ENCODE peak calls at places on chromosomes 1 and 21, in five cellular contexts. S is fibroblast of villous mesenchyme, F is dorsolateral prefrontal cortex, A is A549, Y is astrocyte of the cerebellum. Q is an unnamed sample.
A peak's percentile ranks its signal among the peaks of the same experiment; 100 is the strongest.

GRCh38 chr1:150567717-150568561 is 11.5 kb downstream of the MCL1 start:
- DNase-seq in F (no peak), Y (peak; percentile 98), S (peak; percentile 99), A (peak; percentile 43), Q (peak; percentile 95)

GRCh38 chr1:162970021-162970420 is 99.1 kb upstream of the RGS4 start:
- DNase-seq in S (no peak), F (no peak), Y (no peak), A (no peak), Q (no peak)

GRCh38 chr1:24321712-24322635 is 2.8 kb downstream of the GRHL3 start:
- DNase-seq in F (peak; percentile 37), A (no peak), S (peak; percentile 80), Y (peak; percentile 92), Q (peak; percentile 29)

GRCh38 chr1:5990913-5991783 is 1.1 kb downstream of the NPHP4 start:
- DNase-seq in Y (no peak), S (peak; percentile 28), F (peak; percentile 24), A (no peak), Q (no peak)

GRCh38 chr1:151898519-151898991 is 10.8 kb downstream of the THEM4 start:
- DNase-seq in F (no peak), Y (no peak), A (no peak), S (peak; percentile 4), Q (no peak)

GRCh38 chr1:2316451-2316940 is 74.9 kb downstream of the MORN1 start:
- DNase-seq in Y (peak; percentile 20), S (peak; percentile 30), A (no peak), F (peak; percentile 10), Q (no peak)

GRCh38 chr1:160125761-160126160 is 10.2 kb downstream of the ATP1A2 start:
- DNase-seq in S (no peak), A (no peak), F (no peak), Y (no peak), Q (no peak)

GRCh38 chr1:151574575-151575529 is 34.7 kb downstream of the TUFT1 start:
- DNase-seq in S (peak; percentile 75), F (no peak), A (peak; percentile 72), Y (no peak), Q (no peak)

GRCh38 chr1:150511551-150511950 is 3.6 kb downstream of the ECM1 start:
- DNase-seq in S (no peak), Y (no peak), F (no peak), A (no peak), Q (no peak)

GRCh38 chr1:234619071-234619480 is 9.1 kb upstream of the IRF2BP2 start:
- DNase-seq in S (no peak), Y (no peak), A (no peak), F (no peak), Q (no peak)

GRCh38 chr1:95953005-95953404 is 719.0 kb downstream of the RWDD3 start:
- DNase-seq in A (no peak), S (no peak), Y (no peak), F (no peak), Q (no peak)

GRCh38 chr1:29032839-29033238 is 90.9 kb downstream of the TMEM200B start:
- DNase-seq in A (no peak), Y (no peak), F (no peak), S (no peak), Q (no peak)

GRCh38 chr1:184930645-184931044 is 43.7 kb downstream of the NIBAN1 start:
- DNase-seq in S (peak; percentile 59), F (no peak), Y (no peak), A (no peak), Q (no peak)

GRCh38 chr1:25905680-25906643 is at the start of gene STMN1:
- DNase-seq in Y (peak; percentile 80), S (peak; percentile 85), F (peak; percentile 97), A (peak; percentile 71), Q (no peak)

GRCh38 chr1:231828182-231828920 is 201.8 kb downstream of the DISC1 start:
- DNase-seq in S (peak; percentile 90), Y (peak; percentile 60), F (no peak), A (peak; percentile 81), Q (peak; percentile 91)

GRCh38 chr1:147620543-147620942 is 49.8 kb downstream of the ACP6 start:
- DNase-seq in A (no peak), S (no peak), F (no peak), Y (no peak), Q (no peak)

GRCh38 chr1:23100074-23100748 is 68.4 kb downstream of the LUZP1 start:
- DNase-seq in F (no peak), A (peak; percentile 32), Y (peak; percentile 81), S (peak; percentile 98), Q (peak; percentile 90)

GRCh38 chr1:10737268-10737624 is 59.2 kb downstream of the CASZ1 start:
- DNase-seq in S (no peak), F (no peak), Y (no peak), A (no peak), Q (no peak)

GRCh38 chr1:70420320-70420719 is 9.3 kb downstream of the CTH start:
- DNase-seq in F (no peak), S (no peak), A (no peak), Y (no peak), Q (no peak)

GRCh38 chr1:101235696-101236545 is 898 bp upstream of the S1PR1 start:
- DNase-seq in Y (no peak), F (no peak), S (peak; percentile 24), A (no peak), Q (no peak)

GRCh38 chr1:56910441-56910985 is 55.3 kb downstream of the C8B start:
- DNase-seq in S (no peak), A (no peak), Y (no peak), F (no peak), Q (no peak)

GRCh38 chr1:247332901-247333361 is 1.3 kb upstream of the ZNF496 start:
- DNase-seq in S (peak; percentile 61), A (no peak), Y (no peak), F (peak; percentile 26), Q (no peak)

GRCh38 chr1:44553771-44554170 is 120.5 kb downstream of the TMEM53 start:
- DNase-seq in Y (no peak), F (no peak), S (peak; percentile 19), A (peak; percentile 59), Q (no peak)

GRCh38 chr1:169484683-169485426 is 889 bp downstream of the SLC19A2 start:
- DNase-seq in S (peak; percentile 89), A (peak; percentile 38), Y (no peak), F (peak; percentile 27), Q (no peak)

GRCh38 chr1:103177146-103177850 is 69.0 kb upstream of the COL11A1 start:
- DNase-seq in S (no peak), Y (no peak), A (no peak), F (no peak), Q (no peak)

GRCh38 chr1:47805826-47806450 is 191.2 kb downstream of the TRABD2B start:
- DNase-seq in F (no peak), A (no peak), S (no peak), Y (no peak), Q (no peak)

GRCh38 chr1:234564035-234565029 is 45.6 kb downstream of the IRF2BP2 start:
- DNase-seq in Y (peak; percentile 82), A (peak; percentile 82), S (peak; percentile 57), F (no peak), Q (peak; percentile 40)

GRCh38 chr21:44932366-44933181 is 7.3 kb upstream of the SLX9 start:
- DNase-seq in S (no peak), F (no peak), A (no peak), Y (no peak), Q (no peak)

GRCh38 chr1:214901718-214902117 is 180.8 kb upstream of the KCNK2 start:
- DNase-seq in Y (no peak), F (no peak), A (no peak), S (no peak), Q (peak; percentile 10)

GRCh38 chr1:20660363-20661234 is 570 bp downstream of the DDOST start:
- DNase-seq in S (no peak), Y (no peak), F (no peak), A (no peak), Q (no peak)

GRCh38 chr1:31727195-31727594 is 23.4 kb upstream of the COL16A1 start:
- DNase-seq in A (no peak), Y (no peak), F (no peak), S (no peak), Q (no peak)

GRCh38 chr1:230066466-230067404 is at the start of gene GALNT2:
- DNase-seq in F (peak; percentile 85), Y (peak; percentile 34), S (peak; percentile 85), A (peak; percentile 95), Q (no peak)

GRCh38 chr1:27690205-27690604 is 18.2 kb upstream of the IFI6 start:
- DNase-seq in Y (no peak), S (no peak), A (no peak), F (no peak), Q (no peak)

GRCh38 chr1:47487826-47488450 is 50.1 kb downstream of the FOXD2 start:
- DNase-seq in F (no peak), S (no peak), A (no peak), Y (no peak), Q (no peak)

GRCh38 chr1:220748091-220748934 is at the start of gene MTARC2:
- DNase-seq in S (peak; percentile 79), Y (no peak), A (peak; percentile 75), F (peak; percentile 47), Q (peak; percentile 10)

GRCh38 chr1:203328714-203329122 is 22.2 kb downstream of the FMOD start:
- DNase-seq in S (no peak), A (no peak), Y (peak; percentile 86), F (no peak), Q (no peak)
- TF ChIP-seq CTCF in S (no peak), A (no peak), Y (no peak), F (no peak), Q (no peak)

GRCh38 chr1:62688687-62689085 is 500 bp upstream of the DOCK7 start:
- DNase-seq in S (peak; percentile 33), A (no peak), Y (no peak), F (no peak), Q (no peak)

GRCh38 chr1:62687903-62688686 is at the start of gene DOCK7:
- DNase-seq in F (peak; percentile 87), Y (no peak), S (peak; percentile 80), A (peak; percentile 57), Q (no peak)

GRCh38 chr1:62685431-62685859 is 2.7 kb downstream of the DOCK7 start:
- DNase-seq in S (peak; percentile 8), A (no peak), Y (no peak), F (no peak), Q (no peak)

GRCh38 chr1:62687421-62687902 is 724 bp downstream of the DOCK7 start:
- DNase-seq in A (peak; percentile 13), F (peak; percentile 24), S (peak; percentile 42), Y (no peak), Q (no peak)

DNA sequence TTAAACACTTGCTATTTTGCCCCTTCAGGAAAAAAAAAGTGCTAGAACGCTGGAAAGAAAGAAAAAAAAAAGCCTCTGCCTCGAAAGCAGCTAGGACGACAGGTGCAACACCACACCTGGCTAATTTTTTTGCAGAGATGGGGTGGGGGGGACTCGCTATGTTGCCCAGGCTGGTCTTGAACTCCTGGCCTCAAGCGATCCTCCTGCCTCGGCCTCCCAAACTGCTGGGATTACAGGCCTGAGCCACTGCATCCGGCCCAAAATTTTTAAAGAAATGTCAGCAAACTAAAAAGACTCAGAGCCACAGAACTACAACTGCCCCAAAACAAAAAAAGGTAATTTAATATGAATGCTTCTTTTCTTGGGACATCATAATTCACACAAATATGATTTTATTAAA is 1.4 kb downstream of the DOCK7 start:
- DNase-seq in S (no peak), Y (no peak), F (no peak), A (no peak), Q (no peak)
- H3K4me3 ChIP-seq in S (peak overlapping the region; percentile 86), Y (peak overlapping the region; percentile 54), F (peak overlapping the region; percentile 70), A (peak overlapping the region; percentile 98), Q (peak overlapping the region; percentile 79)

GRCh38 chr1:207335695-207336363 is 14.4 kb downstream of the CD55 start:
- DNase-seq in Y (no peak), A (no peak), S (peak; percentile 48), F (no peak), Q (no peak)
- TF ChIP-seq CTCF in Y (no peak), A (no peak), S (no peak), F (no peak), Q (no peak)

GRCh38 chr1:168224991-168225390 is 813 bp upstream of the SFT2D2 start:
- DNase-seq in F (no peak), A (no peak), Y (no peak), S (no peak), Q (no peak)
- H3K4me3 ChIP-seq in F (peak overlapping the region; percentile 89), A (peak overlapping the region; percentile 86), Y (peak overlapping the region; percentile 95), S (no peak overlapping the region), Q (no peak overlapping the region)

Q was measured in AG04449.